ENCODE peak calls at places on chromosomes 1 and 21, in four cellular contexts. H, N, A and O are unnamed samples.

GRCh38 chr1:53315456-53316048 is 12.3 kb downstream of the LRP8 start:
- DNase-seq in H (no peak), A (no peak), N (no peak), O (peak; percentile 41)

GRCh38 chr1:53625766-53626520 is 113.0 kb downstream of the GLIS1 start:
- DNase-seq in H (no peak), A (no peak), N (peak; percentile 9), O (no peak)

GRCh38 chr21:18204931-18205330 is 39.7 kb upstream of the CHODL start:
- DNase-seq in H (no peak), A (no peak), N (no peak), O (no peak)

GRCh38 chr1:5254131-5254725 is 599.8 kb downstream of the AJAP1 start:
- DNase-seq in H (no peak), A (no peak), N (no peak), O (no peak)

GRCh38 chr1:37811027-37811655 is 3.1 kb upstream of the YRDC start:
- DNase-seq in N (peak; percentile 77), H (peak; percentile 50), A (peak; percentile 41), O (peak; percentile 74)

GRCh38 chr1:222390181-222390580 is 157.7 kb downstream of the HHIPL2 start:
- DNase-seq in N (peak; percentile 77), A (no peak), H (no peak), O (no peak)

GRCh38 chr1:9823943-9824701 is at the start of gene CLSTN1:
- DNase-seq in A (peak; percentile 78), H (peak; percentile 87), N (peak; percentile 81), O (peak; percentile 94)

GRCh38 chr1:36913523-36914060 is 120.7 kb downstream of the GRIK3 start:
- DNase-seq in H (no peak), N (no peak), A (no peak), O (no peak)

GRCh38 chr1:212956231-212956630 is 5.9 kb downstream of the VASH2 start:
- DNase-seq in H (no peak), A (no peak), N (no peak), O (no peak)

GRCh38 chr1:234851450-234852438 is 241.8 kb upstream of the IRF2BP2 start:
- DNase-seq in A (no peak), N (no peak), H (no peak), O (no peak)

GRCh38 chr1:45375104-45376090 is 35.2 kb upstream of the MUTYH start:
- DNase-seq in A (no peak), N (no peak), H (no peak), O (no peak)

GRCh38 chr1:6803357-6803756 is 18.1 kb downstream of the CAMTA1 start:
- DNase-seq in H (no peak), N (peak; percentile 19), A (no peak), O (no peak)

GRCh38 chr1:20413136-20413790 is 72.7 kb downstream of the CAMK2N1 start:
- DNase-seq in H (no peak), A (no peak), N (no peak), O (no peak)

GRCh38 chr1:218345673-218346390 is 696 bp downstream of the TGFB2 start:
- DNase-seq in N (peak; percentile 73), H (no peak), A (no peak), O (peak; percentile 25)

GRCh38 chr1:183589836-183590224 is 429 bp downstream of the NCF2 start:
- DNase-seq in H (no peak), A (no peak), N (no peak), O (no peak)

GRCh38 chr1:91700332-91700731 is 185.6 kb downstream of the TGFBR3 start:
- DNase-seq in H (no peak), N (peak; percentile 88), A (peak; percentile 4), O (no peak)

GRCh38 chr1:232575524-232576040 is 54.4 kb downstream of the SIPA1L2 start:
- DNase-seq in H (no peak), A (no peak), N (no peak), O (no peak)

GRCh38 chr1:31441073-31441472 is 28.1 kb downstream of the SERINC2 start:
- DNase-seq in A (no peak), H (no peak), N (no peak), O (no peak)

GRCh38 chr1:16960560-16961296 is 19.7 kb downstream of the MFAP2 start:
- DNase-seq in H (peak; percentile 65), N (peak; percentile 80), A (peak; percentile 56), O (peak; percentile 94)

GRCh38 chr1:47444578-47445465 is 7.0 kb downstream of the FOXD2 start:
- DNase-seq in A (no peak), N (no peak), H (no peak), O (peak; percentile 62)

GRCh38 chr1:168145184-168146159 is 8.7 kb upstream of the GPR161 start:
- DNase-seq in H (peak; percentile 70), A (peak; percentile 55), N (peak; percentile 74), O (peak; percentile 91)

GRCh38 chr1:162390396-162391185 is 9.1 kb downstream of the C1orf226 start:
- DNase-seq in N (no peak), A (no peak), H (no peak), O (no peak)

GRCh38 chr1:203789966-203790365 is 5.5 kb upstream of the ZBED6 start:
- DNase-seq in N (no peak), A (no peak), H (no peak), O (no peak)

GRCh38 chr1:150696590-150696989 is 364 bp downstream of the GOLPH3L start:
- DNase-seq in A (no peak), N (no peak), H (no peak), O (no peak)

GRCh38 chr1:56297191-56297590 is 282.2 kb downstream of the PLPP3 start:
- DNase-seq in N (peak; percentile 40), A (no peak), H (no peak), O (no peak)

GRCh38 chr1:58874757-58875755 is 91.2 kb upstream of the JUN start:
- DNase-seq in N (peak; percentile 91), A (no peak), H (no peak), O (no peak)

GRCh38 chr1:61051455-61052392 is 30.6 kb upstream of the NFIA start:
- DNase-seq in A (no peak), N (no peak), H (no peak), O (no peak)

GRCh38 chr1:91781916-91782622 is 103.9 kb downstream of the TGFBR3 start:
- DNase-seq in N (no peak), A (no peak), H (no peak), O (no peak)

GRCh38 chr21:28781602-28782274 is 210.9 kb downstream of the LTN1 start:
- DNase-seq in N (peak; percentile 26), A (no peak), H (no peak), O (no peak)

GRCh38 chr1:118077331-118078055 is 107.5 kb downstream of the SPAG17 start:
- DNase-seq in A (no peak), H (no peak), N (peak; percentile 48), O (no peak)

GRCh38 chr1:109617291-109617801 is 2.1 kb downstream of the GNAT2 start:
- DNase-seq in A (peak; percentile 54), N (peak; percentile 92), H (no peak), O (no peak)

GRCh38 chr21:45405819-45406762 is 1.1 kb downstream of the COL18A1 start:
- DNase-seq in H (no peak), A (no peak), N (no peak), O (no peak)

GRCh38 chr1:68339505-68339904 is 107.2 kb upstream of the WLS start:
- DNase-seq in A (no peak), N (peak; percentile 60), H (no peak), O (no peak)

GRCh38 chr1:220498188-220498587 is 29.7 kb upstream of the MARK1 start:
- DNase-seq in H (no peak), N (peak; percentile 11), A (no peak), O (no peak)

GRCh38 chr1:163066686-163067085 is 2.5 kb upstream of the RGS4 start:
- DNase-seq in H (no peak), N (no peak), A (no peak), O (no peak)

GRCh38 chr1:43774359-43774758 is 67.0 kb downstream of the ST3GAL3 start:
- DNase-seq in N (peak; percentile 75), A (no peak), H (no peak), O (no peak)

GRCh38 chr1:95396557-95396956 is 162.5 kb downstream of the RWDD3 start:
- DNase-seq in H (no peak), A (no peak), N (no peak), O (no peak)

GRCh38 chr1:28392027-28392652 is 22.6 kb downstream of the PHACTR4 start:
- DNase-seq in H (no peak), A (peak; percentile 85), N (peak; percentile 92), O (no peak)